ENCODE peak calls at places on chromosome 3, in five cellular contexts. T is GM12878, Z is K562, F is HepG2, R is H1. O is an unnamed sample.

GRCh38 chr3:15029625-15030024 is 35.5 kb downstream of the MRPS25 start:
- DNase-seq in T (no peak), Z (no peak), F (no peak), R (no peak), O (no peak)

GRCh38 chr3:109176726-109177125 is 40.2 kb downstream of the C3orf85 start:
- DNase-seq in T (no peak), Z (no peak), F (no peak), R (no peak), O (no peak)

GRCh38 chr3:196992461-196993065 is 23.9 kb upstream of the PIGZ start:
- DNase-seq in T (no peak), Z (no peak), F (no peak), R (no peak), O (no peak)

GRCh38 chr3:13379191-13379830 is 40.8 kb downstream of the NUP210 start:
- DNase-seq in T (no peak), Z (no peak), F (no peak), R (no peak), O (no peak)

GRCh38 chr3:60708191-60708975 is 542.9 kb downstream of the FHIT start:
- DNase-seq in T (no peak), Z (no peak), F (no peak), R (no peak), O (no peak)

GRCh38 chr3:100043271-100043670 is 71.0 kb downstream of the FILIP1L start:
- DNase-seq in T (no peak), Z (no peak), F (no peak), R (no peak), O (no peak)

GRCh38 chr3:71510485-71510884 is 73.0 kb downstream of the FOXP1 start:
- DNase-seq in T (no peak), Z (no peak), F (peak; percentile 4), R (no peak), O (peak; percentile 46)

GRCh38 chr3:126467611-126467955 is 8.1 kb downstream of the ZXDC start:
- DNase-seq in T (no peak), Z (no peak), F (no peak), R (no peak), O (no peak)

GRCh38 chr3:58214484-58215316 is 3.9 kb upstream of the DNASE1L3 start:
- DNase-seq in T (peak; percentile 96), Z (no peak), F (no peak), R (no peak), O (no peak)

GRCh38 chr3:65919841-65920240 is 118.9 kb downstream of the MAGI1 start:
- DNase-seq in T (no peak), Z (no peak), F (no peak), R (no peak), O (no peak)

GRCh38 chr3:170572665-170573253 is 13.1 kb downstream of the SLC7A14 start:
- DNase-seq in T (peak; percentile 40), Z (peak; percentile 7), F (no peak), R (no peak), O (peak; percentile 9)
- TF ChIP-seq HDAC2 in T (no peak), Z (no peak), F (no peak), R (no peak), O (no peak)

GRCh38 chr3:4740397-4741105 is 238.7 kb upstream of the BHLHE40 start:
- DNase-seq in T (no peak), Z (no peak), F (no peak), R (no peak), O (no peak)
- TF ChIP-seq HDAC2 in T (no peak), Z (no peak), F (no peak), R (no peak), O (no peak)

DNA sequence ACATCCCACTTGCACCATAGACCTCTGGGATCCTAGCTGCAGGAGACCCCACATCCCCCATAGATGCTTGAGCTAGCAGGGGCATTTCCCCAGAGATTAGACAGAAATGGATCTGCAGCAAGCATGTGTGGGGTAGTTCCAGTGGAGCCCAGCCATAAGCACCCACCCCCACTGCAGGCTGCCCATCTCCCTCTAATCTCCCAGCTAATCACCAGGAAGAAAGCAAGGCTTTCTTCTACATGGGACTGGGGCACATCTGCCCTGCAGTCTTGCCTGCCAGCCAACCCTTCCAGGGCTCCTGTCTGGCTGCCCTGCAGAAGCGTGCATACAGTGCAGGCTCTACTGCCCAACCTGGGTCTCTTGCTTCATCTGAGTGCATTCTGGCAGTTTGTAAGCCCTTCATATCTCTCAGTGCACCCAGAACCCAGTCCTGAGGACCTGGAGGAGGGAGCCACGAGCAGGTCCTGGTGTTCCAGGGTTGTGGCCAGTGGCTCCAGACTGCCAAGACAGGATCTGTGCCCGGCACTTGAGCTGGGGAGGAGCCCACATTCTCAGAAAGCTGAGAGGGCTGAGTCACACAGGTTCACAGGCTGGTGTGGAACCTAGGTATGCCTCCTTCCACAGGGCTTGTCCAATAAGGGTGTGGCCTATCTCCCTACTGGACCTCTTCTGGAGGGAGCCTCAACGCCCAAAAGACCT is 49.9 kb upstream of the IGSF11 start:
- DNase-seq in T (no peak), Z (no peak), F (no peak), R (no peak), O (peak; percentile 32)
- TF ChIP-seq HDAC2 in T (no peak), Z (no peak), F (no peak), R (no peak), O (no peak)

GRCh38 chr3:43690400-43691119 is at the start of gene ABHD5:
- DNase-seq in T (peak; percentile 82), Z (peak; percentile 97), F (peak; percentile 81), R (peak; percentile 89), O (peak; percentile 94)

GRCh38 chr3:43692971-43693370 is 2.2 kb downstream of the ABHD5 start:
- DNase-seq in T (no peak), Z (no peak), F (no peak), R (no peak), O (no peak)

GRCh38 chr3:43692085-43692484 is 1.3 kb downstream of the ABHD5 start:
- DNase-seq in T (no peak), Z (peak; percentile 40), F (no peak), R (no peak), O (peak; percentile 11)

GRCh38 chr3:43689766-43690399 is 855 bp upstream of the ABHD5 start:
- DNase-seq in T (no peak), Z (no peak), F (no peak), R (no peak), O (no peak)

DNA sequence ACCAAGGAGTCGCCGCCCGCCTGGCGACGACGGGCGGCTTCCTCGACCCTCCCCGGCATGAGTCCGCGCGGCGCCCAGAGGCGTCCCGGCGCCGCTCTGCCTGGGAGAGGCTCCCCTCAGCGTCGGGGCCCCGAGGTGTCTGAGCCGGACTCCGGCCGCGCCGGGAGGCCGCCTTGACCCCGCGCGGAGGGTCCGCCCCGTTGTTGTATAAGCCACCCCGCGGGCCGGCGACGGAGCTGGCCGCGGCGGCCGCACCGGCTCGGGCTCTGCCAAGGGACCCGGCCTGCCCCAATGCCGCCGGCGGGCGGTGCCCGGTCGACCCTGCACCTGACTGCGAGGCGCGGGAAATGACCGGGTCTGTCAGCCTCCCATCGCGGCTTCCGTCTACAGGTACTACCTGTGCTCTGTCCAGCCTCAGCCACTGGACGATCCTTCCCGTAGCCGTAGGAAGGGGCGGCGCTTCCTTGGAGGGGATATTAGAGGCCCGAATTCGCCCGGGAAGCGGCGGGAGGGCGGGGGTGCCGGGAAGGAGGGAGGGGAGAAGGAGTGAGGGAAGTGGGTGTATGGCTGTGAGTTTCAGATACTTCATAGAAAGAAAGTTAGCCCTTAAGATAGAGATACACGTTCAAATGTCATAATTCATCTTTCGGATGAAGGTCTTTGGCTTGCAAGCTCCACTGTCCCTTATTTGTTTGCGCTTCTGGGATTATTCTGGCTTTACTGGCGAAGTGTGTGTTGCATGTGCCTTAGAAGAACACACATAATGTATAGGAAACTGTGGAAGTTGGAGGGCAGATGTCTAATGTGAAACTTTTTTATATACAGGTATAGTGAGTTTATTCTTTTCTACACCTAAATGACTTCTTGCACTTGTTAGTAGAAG is 623 bp downstream of the ABHD5 start:
- DNase-seq in T (no peak), Z (peak; percentile 82), F (peak; percentile 30), R (peak; percentile 83), O (peak; percentile 33)
- TF ChIP-seq HDAC2 in T (no peak), Z (no peak), F (no peak), R (peak; percentile 22), O (no peak)

GRCh38 chr3:188901671-188902331 is 270.0 kb upstream of the TPRG1 start:
- DNase-seq in T (no peak), Z (no peak), F (no peak), R (no peak), O (no peak)
- TF ChIP-seq HDAC2 in T (no peak), Z (no peak), F (no peak), R (no peak), O (no peak)

DNA sequence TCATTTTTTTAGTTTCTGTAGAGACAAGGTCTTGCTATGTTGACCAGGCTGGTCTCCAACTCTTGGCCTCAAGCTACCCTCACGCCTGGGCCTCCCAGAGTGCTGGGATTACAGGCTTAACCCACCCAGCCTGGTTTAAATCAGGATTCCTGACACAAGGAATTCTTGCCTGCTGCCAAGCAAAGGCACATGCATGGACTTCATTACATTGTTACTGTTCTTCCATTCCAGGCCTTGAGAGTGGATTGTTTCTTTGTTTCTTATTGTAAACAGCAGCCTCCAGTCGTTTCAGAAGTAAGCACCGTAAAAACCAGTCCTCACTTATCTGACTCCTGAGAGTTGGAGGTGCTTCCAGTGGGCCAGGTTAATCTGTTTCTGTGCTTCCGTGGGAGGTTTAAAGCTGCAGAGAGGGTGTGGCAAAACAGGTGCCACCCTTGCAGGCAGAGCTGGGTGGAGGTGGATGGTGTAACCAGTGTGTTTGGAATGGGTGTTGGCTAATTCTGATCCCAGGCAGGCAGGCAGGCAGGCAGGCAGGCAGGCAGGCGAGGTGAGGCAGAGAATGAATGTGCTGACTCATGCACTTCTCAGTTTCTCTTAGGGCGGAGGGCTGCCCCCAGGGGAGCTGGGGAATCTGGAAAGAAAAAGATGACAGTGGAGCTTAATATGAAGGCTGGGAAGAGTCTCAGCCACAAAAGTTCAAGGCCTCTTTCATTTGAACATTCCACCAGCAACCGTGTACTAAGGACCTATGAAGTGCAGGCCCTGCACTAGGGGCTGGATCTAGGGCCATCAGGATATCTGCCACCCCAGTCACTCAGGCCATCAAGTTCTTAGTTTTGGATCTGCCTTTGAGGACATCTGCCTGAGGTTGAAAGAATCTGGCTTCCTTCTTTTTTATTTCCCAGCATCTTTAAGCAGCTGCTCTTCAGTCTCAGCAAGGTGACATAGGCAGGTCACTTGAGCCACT is 37.0 kb upstream of the CDCP1 start:
- DNase-seq in T (no peak), Z (peak; percentile 85), F (peak; percentile 7), R (peak; percentile 61), O (peak; percentile 55)
- TF ChIP-seq HDAC2 in T (no peak), Z (peak; percentile 49), F (no peak), R (no peak), O (no peak)